ENCODE peak calls at places on chromosomes 7 and 10, in six cellular contexts. O is adrenal gland; G is HEK293T; A is GM23248; N is germinal center; K is CD8-positive, alpha-beta memory T cell. S is an unnamed sample.

GRCh38 chr7:506921-507622 is 12.6 kb downstream of the PDGFA start:
- DNase-seq in O (no peak), G (no peak), A (no peak), N (no peak), K (no peak), S (no peak)

GRCh38 chr10:117448840-117449239 is 73.6 kb upstream of the PDZD8 start:
- DNase-seq in O (no peak), G (no peak), A (no peak), N (no peak), K (no peak), S (no peak)

GRCh38 chr7:24932389-24932788 is 47.6 kb downstream of the OSBPL3 start:
- DNase-seq in O (no peak), G (no peak), A (no peak), N (no peak), K (no peak), S (no peak)

GRCh38 chr10:122147731-122148130 is 123.4 kb upstream of the BTBD16 start:
- DNase-seq in O (no peak), G (no peak), A (no peak), N (no peak), K (no peak), S (no peak)

GRCh38 chr10:103504181-103504783 is 10.8 kb downstream of the NEURL1 start:
- DNase-seq in O (no peak), G (no peak), A (peak; percentile 25), N (no peak), K (no peak), S (no peak)

GRCh38 chr7:130361681-130362080 is 17.1 kb downstream of the CPA5 start:
- DNase-seq in O (no peak), G (no peak), A (no peak), N (no peak), K (no peak), S (no peak)

GRCh38 chr10:6232846-6233724 is 30.4 kb downstream of the PFKFB3 start:
- DNase-seq in O (no peak), G (no peak), A (no peak), N (no peak), K (no peak), S (no peak)

GRCh38 chr7:108660465-108660864 is 90.8 kb downstream of the DNAJB9 start:
- DNase-seq in O (no peak), G (no peak), A (peak; percentile 4), N (no peak), K (no peak), S (no peak)

GRCh38 chr10:23293145-23293724 is 51.4 kb downstream of the C10orf67 start:
- DNase-seq in O (no peak), G (peak; percentile 42), A (peak; percentile 37), N (peak; percentile 24), K (no peak), S (no peak)

GRCh38 chr10:10911471-10911921 is 106.2 kb upstream of the CELF2 start:
- DNase-seq in O (peak; percentile 15), G (no peak), A (peak; percentile 89), N (no peak), K (no peak), S (peak; percentile 78)

GRCh38 chr10:29634764-29635625 is at the start of gene SVIL:
- DNase-seq in O (no peak), G (peak; percentile 53), A (peak; percentile 87), N (no peak), K (no peak), S (peak; percentile 62)

GRCh38 chr7:46291601-46292150 is 370.6 kb upstream of the IGFBP3 start:
- DNase-seq in O (no peak), G (no peak), A (peak; percentile 92), N (no peak), K (no peak), S (no peak)

GRCh38 chr7:148773344-148773743 is 74.6 kb downstream of the CUL1 start:
- DNase-seq in O (no peak), G (no peak), A (no peak), N (no peak), K (peak; percentile 10), S (no peak)

GRCh38 chr7:78714302-78714857 is 739.1 kb downstream of the MAGI2 start:
- DNase-seq in O (no peak), G (no peak), A (no peak), N (no peak), K (no peak), S (no peak)

GRCh38 chr7:116395125-116395791 is 104.3 kb upstream of the CAV2 start:
- DNase-seq in O (no peak), G (no peak), A (peak; percentile 94), N (no peak), K (no peak), S (no peak)

GRCh38 chr7:70655694-70656093 is 476.2 kb upstream of the GALNT17 start:
- DNase-seq in O (no peak), G (no peak), A (no peak), N (no peak), K (no peak), S (no peak)

GRCh38 chr10:110326351-110327032 is 21.8 kb upstream of the SMNDC1 start:
- DNase-seq in O (no peak), G (no peak), A (peak; percentile 80), N (no peak), K (no peak), S (no peak)

GRCh38 chr10:73655990-73656298 is at the start of gene SYNPO2L:
- DNase-seq in O (no peak), G (no peak), A (no peak), N (no peak), K (no peak), S (no peak)

GRCh38 chr10:21015838-21016237 is 118.7 kb upstream of the NEBL start:
- DNase-seq in O (no peak), G (no peak), A (no peak), N (no peak), K (no peak), S (no peak)